ENCODE peak calls at places on chromosomes 2 and 18, in six cellular contexts. D is H1, G is neuronal stem cell, S is mesendoderm, H is IMR-90, E is trophoblast cell. J is an unnamed sample.

GRCh38 chr2:45992021-45992745 is 305.0 kb upstream of the EPAS1 start:
- DNase-seq in D (peak; percentile 27), G (no peak), S (peak; percentile 33), H (peak; percentile 66), E (no peak), J (no peak)

GRCh38 chr2:119255760-119256573 is 32.3 kb downstream of the STEAP3 start:
- DNase-seq in D (no peak), G (no peak), S (peak; percentile 79), H (peak; percentile 98), E (peak; percentile 37), J (peak; percentile 98)

GRCh38 chr2:208097313-208097712 is 27.0 kb downstream of the CRYGD start:
- DNase-seq in D (peak; percentile 17), G (no peak), S (no peak), H (no peak), E (no peak), J (no peak)

GRCh38 chr2:65382776-65383357 is 49.5 kb downstream of the SPRED2 start:
- DNase-seq in D (no peak), G (no peak), S (no peak), H (peak; percentile 98), E (peak; percentile 97), J (peak; percentile 91)

GRCh38 chr2:208006325-208006724 is 19.0 kb downstream of the PLEKHM3 start:
- DNase-seq in D (no peak), G (no peak), S (no peak), H (no peak), E (no peak), J (no peak)

GRCh38 chr2:112831380-112831930 is 5.1 kb downstream of the IL1B start:
- DNase-seq in D (no peak), G (no peak), S (no peak), H (no peak), E (no peak), J (no peak)

GRCh38 chr2:170361359-170361936 is 183.5 kb downstream of the MYO3B start:
- DNase-seq in D (peak; percentile 69), G (no peak), S (peak; percentile 81), H (peak; percentile 50), E (peak; percentile 71), J (peak; percentile 71)

GRCh38 chr2:158045362-158045761 is 56.3 kb upstream of the UPP2 start:
- DNase-seq in D (no peak), G (no peak), S (peak; percentile 75), H (no peak), E (no peak), J (no peak)

GRCh38 chr18:40583671-40584070 is 1371.4 kb upstream of the PIK3C3 start:
- DNase-seq in D (no peak), G (no peak), S (no peak), H (no peak), E (no peak), J (no peak)

GRCh38 chr2:72367530-72368225 is 220.0 kb upstream of the CYP26B1 start:
- DNase-seq in D (no peak), G (no peak), S (peak; percentile 78), H (peak; percentile 90), E (peak; percentile 93), J (peak; percentile 92)

GRCh38 chr2:231384970-231385369 is 10.5 kb upstream of the B3GNT7 start:
- DNase-seq in D (no peak), G (no peak), S (no peak), H (no peak), E (no peak), J (no peak)

GRCh38 chr2:37466533-37467230 is 122.3 kb downstream of the QPCT start:
- DNase-seq in D (no peak), G (no peak), S (no peak), H (no peak), E (no peak), J (no peak)

GRCh38 chr2:74854401-74854800 is 20.5 kb downstream of the HK2 start:
- DNase-seq in D (no peak), G (no peak), S (no peak), H (no peak), E (no peak), J (no peak)

GRCh38 chr2:124585277-124585676 is 560.2 kb downstream of the CNTNAP5 start:
- DNase-seq in D (no peak), G (no peak), S (no peak), H (no peak), E (no peak), J (no peak)

GRCh38 chr2:215870986-215871385 is 142.4 kb downstream of the MREG start:
- DNase-seq in D (peak; percentile 67), G (no peak), S (peak; percentile 68), H (no peak), E (no peak), J (no peak)

GRCh38 chr18:6543330-6543908 is 128.7 kb upstream of the L3MBTL4 start:
- DNase-seq in D (no peak), G (no peak), S (peak; percentile 74), H (peak; percentile 55), E (no peak), J (peak; percentile 48)

GRCh38 chr18:61400016-61400630 is 66.9 kb downstream of the CDH20 start:
- DNase-seq in D (no peak), G (peak; percentile 11), S (peak; percentile 62), H (no peak), E (no peak), J (no peak)

GRCh38 chr18:35808796-35809195 is 163.7 kb upstream of the RMP24 start:
- DNase-seq in D (no peak), G (no peak), S (no peak), H (no peak), E (no peak), J (no peak)

GRCh38 chr18:26621161-26622026 is 73.0 kb upstream of the KCTD1 start:
- DNase-seq in D (peak; percentile 84), G (peak; percentile 27), S (peak; percentile 67), H (no peak), E (peak; percentile 45), J (peak; percentile 26)

GRCh38 chr2:188902906-188903305 is 71.3 kb upstream of the COL3A1 start:
- DNase-seq in D (no peak), G (no peak), S (no peak), H (peak; percentile 50), E (no peak), J (peak; percentile 73)

GRCh38 chr2:25853038-25853638 is 25.1 kb downstream of the ASXL2 start:
- DNase-seq in D (no peak), G (no peak), S (no peak), H (no peak), E (no peak), J (no peak)

GRCh38 chr18:22210331-22210754 is 41.0 kb downstream of the GATA6 start:
- DNase-seq in D (no peak), G (no peak), S (peak; percentile 61), H (peak; percentile 65), E (no peak), J (peak; percentile 59)

GRCh38 chr2:25400576-25401241 is 59.0 kb upstream of the DNMT3A start:
- DNase-seq in D (no peak), G (no peak), S (no peak), H (peak; percentile 23), E (no peak), J (no peak)

GRCh38 chr2:63888053-63888452 is 46.4 kb downstream of the UGP2 start:
- DNase-seq in D (no peak), G (no peak), S (no peak), H (no peak), E (no peak), J (no peak)

GRCh38 chr18:35438480-35439234 is 59.1 kb downstream of the INO80C start:
- DNase-seq in D (no peak), G (no peak), S (peak; percentile 68), H (no peak), E (no peak), J (no peak)

GRCh38 chr18:8605974-8606373 is 3.3 kb upstream of the RAB12 start:
- DNase-seq in D (no peak), G (no peak), S (no peak), H (no peak), E (no peak), J (no peak)

GRCh38 chr18:8602557-8602956 is 6.7 kb upstream of the RAB12 start:
- DNase-seq in D (no peak), G (no peak), S (no peak), H (no peak), E (no peak), J (no peak)

GRCh38 chr18:8603663-8604520 is 5.3 kb upstream of the RAB12 start:
- DNase-seq in D (no peak), G (no peak), S (no peak), H (no peak), E (no peak), J (no peak)

GRCh38 chr18:8602040-8602439 is 7.2 kb upstream of the RAB12 start:
- DNase-seq in D (no peak), G (no peak), S (no peak), H (no peak), E (no peak), J (no peak)

GRCh38 chr18:8601277-8602032 is 7.8 kb upstream of the RAB12 start:
- DNase-seq in D (no peak), G (no peak), S (no peak), H (no peak), E (no peak), J (no peak)
- H3K23ac ChIP-seq in D (no peak overlapping the region), G (no peak overlapping the region), S (no peak overlapping the region), H (no peak overlapping the region), E (no peak overlapping the region), J (no peak overlapping the region)

DNA sequence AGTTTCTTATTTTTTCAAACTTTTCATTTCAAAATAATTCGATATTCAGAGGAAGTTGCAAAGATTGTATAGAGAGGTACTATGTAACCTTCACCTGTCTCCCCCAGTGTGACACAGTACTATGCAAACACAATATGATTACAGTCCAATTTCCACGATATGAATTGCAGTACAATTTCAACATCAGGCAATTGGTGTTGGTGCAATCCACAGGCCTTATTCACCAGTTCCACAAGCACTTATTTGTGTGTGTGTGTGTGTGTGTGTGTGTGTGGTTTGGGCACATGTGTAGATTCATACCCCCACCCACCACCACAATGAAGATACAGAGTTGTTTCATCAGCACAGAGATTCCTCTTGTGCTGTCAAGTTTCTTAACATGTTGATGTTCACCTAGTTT is 69.7 kb upstream of the ARL4C start:
- DNase-seq in D (no peak), G (no peak), S (no peak), H (no peak), E (peak; percentile 15), J (no peak)
- H2AK5ac ChIP-seq in D (no peak overlapping the region), G (no peak overlapping the region), S (no peak overlapping the region), H (peak overlapping the region; percentile 5), E (no peak overlapping the region), J (peak overlapping the region; percentile 31)

GRCh38 chr2:164014068-164014577 is 278.3 kb upstream of the FIGN start:
- DNase-seq in D (no peak), G (no peak), S (no peak), H (no peak), E (no peak), J (no peak)
- H3K4me3 ChIP-seq in D (no peak overlapping the region), G (no peak overlapping the region), S (no peak overlapping the region), H (no peak overlapping the region), E (no peak overlapping the region), J (no peak overlapping the region)

GRCh38 chr2:233905945-233906344 is 11.2 kb upstream of the TRPM8 start:
- DNase-seq in D (no peak), G (no peak), S (no peak), H (no peak), E (no peak), J (no peak)
- H3K23ac ChIP-seq in D (no peak overlapping the region), G (no peak overlapping the region), S (no peak overlapping the region), H (no peak overlapping the region), E (no peak overlapping the region), J (no peak overlapping the region)

GRCh38 chr2:203327918-203328734 is at the start of gene ABI2:
- DNase-seq in D (peak; percentile 95), G (peak; percentile 97), S (peak; percentile 98), H (peak; percentile 69), E (peak; percentile 59), J (peak; percentile 84)
- H2AK5ac ChIP-seq in D (peak within 1 kb of the TSS; percentile 67), G (peak within 1 kb of the TSS; percentile 86), S (no peak within 1 kb of the TSS), H (peak within 1 kb of the TSS; percentile 33), E (no peak within 1 kb of the TSS), J (no peak within 1 kb of the TSS)

J was measured in mesenchymal stem cell.